ENCODE peak calls at places on chromosomes 1 and 21, in six cellular contexts. One of them, this sample, is unnamed.

GRCh38 chr1:233300326-233300725 is 4.8 kb upstream of the PCNX2 start:
- DNase-seq in non-pigmented ciliary epithelial cell: no peak
- DNase-seq in activated gamma-delta T cell treated with Interleukin-2 at 50 U/mL for 16 hours: no peak
- DNase-seq in dorsolateral prefrontal cortex: no peak
- DNase-seq in tibial nerve: no peak
- DNase-seq in cardiac muscle cell: no peak
- DNase-seq in this sample: peak

GRCh38 chr1:56844709-56845108 is 9.9 kb upstream of the C8A start:
- DNase-seq in non-pigmented ciliary epithelial cell: no peak
- DNase-seq in activated gamma-delta T cell treated with Interleukin-2 at 50 U/mL for 16 hours: no peak
- DNase-seq in dorsolateral prefrontal cortex: no peak
- DNase-seq in tibial nerve: no peak
- DNase-seq in cardiac muscle cell: no peak
- DNase-seq in this sample: no peak

GRCh38 chr1:21647431-21648373 is 21.5 kb downstream of the RAP1GAP start:
- DNase-seq in activated gamma-delta T cell treated with Interleukin-2 at 50 U/mL for 16 hours: no peak
- DNase-seq in tibial nerve: no peak
- DNase-seq in cardiac muscle cell: peak
- DNase-seq in dorsolateral prefrontal cortex: no peak
- DNase-seq in non-pigmented ciliary epithelial cell: no peak
- DNase-seq in this sample: peak

GRCh38 chr1:68269637-68270430 is 37.5 kb upstream of the WLS start:
- DNase-seq in tibial nerve: no peak
- DNase-seq in cardiac muscle cell: no peak
- DNase-seq in activated gamma-delta T cell treated with Interleukin-2 at 50 U/mL for 16 hours: no peak
- DNase-seq in dorsolateral prefrontal cortex: no peak
- DNase-seq in non-pigmented ciliary epithelial cell: no peak
- DNase-seq in this sample: peak

GRCh38 chr1:49556676-49557234 is 467.0 kb downstream of the AGBL4 start:
- DNase-seq in activated gamma-delta T cell treated with Interleukin-2 at 50 U/mL for 16 hours: no peak
- DNase-seq in non-pigmented ciliary epithelial cell: no peak
- DNase-seq in tibial nerve: no peak
- DNase-seq in dorsolateral prefrontal cortex: no peak
- DNase-seq in cardiac muscle cell: no peak
- DNase-seq in this sample: no peak

GRCh38 chr21:17900281-17900989 is 81.3 kb upstream of the C21orf91 start:
- DNase-seq in dorsolateral prefrontal cortex: no peak
- DNase-seq in tibial nerve: no peak
- DNase-seq in cardiac muscle cell: no peak
- DNase-seq in non-pigmented ciliary epithelial cell: no peak
- DNase-seq in activated gamma-delta T cell treated with Interleukin-2 at 50 U/mL for 16 hours: no peak
- DNase-seq in this sample: no peak

GRCh38 chr1:230822092-230822581 is 46.2 kb downstream of the C1orf198 start:
- DNase-seq in non-pigmented ciliary epithelial cell: no peak
- DNase-seq in tibial nerve: peak
- DNase-seq in dorsolateral prefrontal cortex: no peak
- DNase-seq in cardiac muscle cell: no peak
- DNase-seq in activated gamma-delta T cell treated with Interleukin-2 at 50 U/mL for 16 hours: no peak
- DNase-seq in this sample: no peak

GRCh38 chr1:74689800-74690696 is 16.5 kb upstream of the ERICH3 start:
- DNase-seq in non-pigmented ciliary epithelial cell: peak
- DNase-seq in dorsolateral prefrontal cortex: peak
- DNase-seq in cardiac muscle cell: peak
- DNase-seq in activated gamma-delta T cell treated with Interleukin-2 at 50 U/mL for 16 hours: peak
- DNase-seq in tibial nerve: no peak
- DNase-seq in this sample: peak

GRCh38 chr21:20996421-20997307 is 1.5 kb upstream of the NCAM2 start:
- DNase-seq in cardiac muscle cell: peak
- DNase-seq in activated gamma-delta T cell treated with Interleukin-2 at 50 U/mL for 16 hours: no peak
- DNase-seq in non-pigmented ciliary epithelial cell: peak
- DNase-seq in dorsolateral prefrontal cortex: no peak
- DNase-seq in tibial nerve: no peak
- DNase-seq in this sample: peak

GRCh38 chr1:201324306-201324705 is 41.0 kb downstream of the PKP1 start:
- DNase-seq in activated gamma-delta T cell treated with Interleukin-2 at 50 U/mL for 16 hours: no peak
- DNase-seq in non-pigmented ciliary epithelial cell: no peak
- DNase-seq in tibial nerve: no peak
- DNase-seq in cardiac muscle cell: no peak
- DNase-seq in dorsolateral prefrontal cortex: no peak
- DNase-seq in this sample: no peak

GRCh38 chr1:243247901-243248300 is 7.2 kb downstream of the CEP170 start:
- DNase-seq in cardiac muscle cell: no peak
- DNase-seq in non-pigmented ciliary epithelial cell: no peak
- DNase-seq in dorsolateral prefrontal cortex: no peak
- DNase-seq in tibial nerve: no peak
- DNase-seq in activated gamma-delta T cell treated with Interleukin-2 at 50 U/mL for 16 hours: no peak
- DNase-seq in this sample: no peak

GRCh38 chr1:204902674-204903073 is 32.0 kb downstream of the NFASC start:
- DNase-seq in cardiac muscle cell: no peak
- DNase-seq in tibial nerve: no peak
- DNase-seq in non-pigmented ciliary epithelial cell: no peak
- DNase-seq in activated gamma-delta T cell treated with Interleukin-2 at 50 U/mL for 16 hours: no peak
- DNase-seq in dorsolateral prefrontal cortex: no peak
- DNase-seq in this sample: no peak